ENCODE peak calls at places on chromosomes 12 and 14, in five cellular contexts. Q is PC-9, N is transverse colon, K is sigmoid colon, O is heart right ventricle. A is an unnamed sample.

GRCh38 chr14:75050852-75051555 is at the start of gene MLH3:
- DNase-seq in O (peak; percentile 89), K (peak; percentile 92), Q (peak; percentile 93), N (peak; percentile 89), A (peak; percentile 71)

GRCh38 chr12:102095677-102096263 is 24.1 kb downstream of the NUP37 start:
- DNase-seq in K (no peak), Q (no peak), N (no peak), O (no peak), A (peak; percentile 17)

GRCh38 chr14:55131782-55132181 is 2.7 kb downstream of the LGALS3 start:
- DNase-seq in K (no peak), N (peak; percentile 54), Q (no peak), O (no peak), A (no peak)

GRCh38 chr14:64801800-64802199 is 77.9 kb downstream of the SPTB start:
- DNase-seq in K (no peak), O (no peak), Q (peak; percentile 34), N (no peak), A (no peak)

GRCh38 chr14:80419769-80420168 is 208.5 kb upstream of the DIO2 start:
- DNase-seq in Q (no peak), N (no peak), O (no peak), K (no peak), A (no peak)

GRCh38 chr12:26247873-26248272 is 52.5 kb downstream of the SSPN start:
- DNase-seq in Q (no peak), K (no peak), O (no peak), N (no peak), A (no peak)

GRCh38 chr12:65779091-65779642 is 45.1 kb upstream of the HMGA2 start:
- DNase-seq in Q (no peak), N (no peak), O (no peak), K (no peak), A (peak; percentile 43)

GRCh38 chr12:92290881-92291280 is 145.2 kb upstream of the BTG1 start:
- DNase-seq in Q (no peak), K (no peak), O (no peak), N (no peak), A (peak; percentile 77)

GRCh38 chr12:31491819-31492598 is 98.9 kb downstream of the DENND5B start:
- DNase-seq in K (no peak), Q (peak; percentile 68), O (no peak), N (no peak), A (peak; percentile 94)

GRCh38 chr14:68140111-68140741 is 320.6 kb downstream of the RAD51B start:
- DNase-seq in K (peak; percentile 89), O (no peak), N (peak; percentile 59), Q (peak; percentile 75), A (peak; percentile 100)

GRCh38 chr12:11877869-11878780 is 192.6 kb upstream of the BCL2L14 start:
- DNase-seq in K (peak; percentile 81), Q (peak; percentile 85), O (no peak), N (peak; percentile 68), A (peak; percentile 66)

GRCh38 chr14:21527320-21527679 is 1.2 kb upstream of the SALL2 start:
- DNase-seq in Q (no peak), N (no peak), K (no peak), O (no peak), A (no peak)

GRCh38 chr12:105986779-105987686 is 151.7 kb downstream of the NUAK1 start:
- DNase-seq in Q (no peak), N (no peak), K (no peak), O (no peak), A (peak; percentile 99)

GRCh38 chr14:76784881-76785280 is 23.6 kb downstream of the VASH1 start:
- DNase-seq in N (peak; percentile 64), Q (peak; percentile 80), O (peak; percentile 82), K (peak; percentile 83), A (peak; percentile 71)

GRCh38 chr14:49505026-49505766 is 81.0 kb downstream of the RPS29 start:
- DNase-seq in Q (peak; percentile 77), N (no peak), K (no peak), O (no peak), A (no peak)

GRCh38 chr12:52867636-52868035 is 18.8 kb upstream of the KRT78 start:
- DNase-seq in N (peak; percentile 74), Q (no peak), K (no peak), O (peak; percentile 66), A (no peak)

GRCh38 chr14:59754256-59754655 is 116.3 kb downstream of the RTN1 start:
- DNase-seq in N (no peak), Q (no peak), O (no peak), K (no peak), A (no peak)

DNA sequence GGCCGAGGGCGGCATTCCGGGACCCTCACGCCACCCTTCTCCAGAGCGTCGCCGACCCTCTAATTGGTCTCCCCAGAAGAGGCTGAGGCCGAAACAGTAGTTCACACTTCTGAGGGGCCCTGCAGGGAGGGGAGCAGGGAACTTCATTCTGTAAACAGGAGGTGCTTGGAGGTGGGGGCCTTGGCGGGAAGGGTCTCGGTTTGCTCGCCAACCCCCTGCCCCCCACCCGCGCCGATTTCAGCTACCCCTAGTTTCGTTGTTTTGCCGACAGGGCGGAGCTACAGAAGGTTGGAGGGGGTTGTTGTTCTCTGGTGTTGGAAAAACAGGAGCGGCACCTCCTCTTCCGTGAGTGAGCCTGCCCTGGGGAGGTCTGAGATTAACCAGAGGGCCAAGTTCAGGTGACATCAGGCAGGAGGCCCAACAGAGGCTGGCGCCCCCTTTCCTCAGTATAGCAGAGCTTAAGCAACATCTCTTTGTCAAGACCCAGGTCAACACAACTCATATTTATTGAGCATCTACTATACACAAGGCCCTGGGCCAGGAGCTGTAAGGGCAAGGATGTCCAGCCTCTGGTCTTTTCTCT is 682 bp downstream of the ERBB3 start:
- DNase-seq in O (no peak), K (no peak), Q (peak; percentile 59), N (peak; percentile 81), A (no peak)
- TF ChIP-seq CTCF in O (no peak), K (no peak), Q (no peak), N (no peak), A (no peak)

DNA sequence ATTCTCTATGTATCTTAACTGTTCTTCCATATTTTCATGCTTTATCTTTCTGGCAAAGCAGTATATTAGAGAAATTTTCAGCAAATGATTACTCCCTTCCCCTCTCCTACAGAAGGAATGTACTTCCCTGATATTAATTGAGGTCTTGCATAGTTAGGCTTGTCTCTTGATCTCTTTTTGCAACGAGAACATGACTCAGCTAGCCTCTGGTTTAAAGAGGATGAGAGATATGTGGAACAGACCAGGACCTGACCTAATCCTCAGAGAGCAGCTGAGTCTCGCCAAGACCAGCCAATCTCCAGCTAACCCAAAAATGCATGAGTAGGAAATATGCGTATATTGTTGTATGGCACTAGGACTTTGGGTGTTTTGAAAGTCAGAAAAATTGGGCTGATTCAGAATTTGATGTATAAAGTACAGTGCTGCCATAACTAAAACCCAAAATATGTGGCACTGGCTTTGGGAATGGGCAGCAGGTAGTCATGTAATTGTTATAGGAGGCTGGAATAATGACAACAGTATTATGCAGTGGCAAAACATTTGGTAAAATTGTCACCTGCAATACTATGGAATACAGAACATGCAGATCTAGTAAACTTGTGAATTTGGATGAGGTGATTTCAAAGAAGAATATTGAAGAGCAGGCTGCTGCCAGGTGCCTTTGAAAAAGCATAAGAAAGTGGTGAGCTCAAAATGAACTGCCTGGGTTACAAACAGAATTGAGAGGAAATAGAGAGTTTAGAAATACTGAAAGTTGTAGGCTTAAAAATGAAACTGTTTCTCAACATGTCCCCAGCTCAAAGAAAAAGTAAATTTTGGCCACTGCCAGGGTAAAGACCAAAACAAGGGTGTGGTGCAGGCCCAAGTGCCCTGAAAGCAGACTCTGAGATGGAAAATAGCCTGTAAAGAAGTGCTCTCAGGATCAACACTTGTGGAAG is 9.3 kb upstream of the USP15 start:
- DNase-seq in O (no peak), N (no peak), K (no peak), Q (no peak), A (peak; percentile 43)
- H3K27ac ChIP-seq in O (no peak overlapping the region), N (peak overlapping the region; percentile 3), K (no peak overlapping the region), Q (no peak overlapping the region), A (no peak overlapping the region)

DNA sequence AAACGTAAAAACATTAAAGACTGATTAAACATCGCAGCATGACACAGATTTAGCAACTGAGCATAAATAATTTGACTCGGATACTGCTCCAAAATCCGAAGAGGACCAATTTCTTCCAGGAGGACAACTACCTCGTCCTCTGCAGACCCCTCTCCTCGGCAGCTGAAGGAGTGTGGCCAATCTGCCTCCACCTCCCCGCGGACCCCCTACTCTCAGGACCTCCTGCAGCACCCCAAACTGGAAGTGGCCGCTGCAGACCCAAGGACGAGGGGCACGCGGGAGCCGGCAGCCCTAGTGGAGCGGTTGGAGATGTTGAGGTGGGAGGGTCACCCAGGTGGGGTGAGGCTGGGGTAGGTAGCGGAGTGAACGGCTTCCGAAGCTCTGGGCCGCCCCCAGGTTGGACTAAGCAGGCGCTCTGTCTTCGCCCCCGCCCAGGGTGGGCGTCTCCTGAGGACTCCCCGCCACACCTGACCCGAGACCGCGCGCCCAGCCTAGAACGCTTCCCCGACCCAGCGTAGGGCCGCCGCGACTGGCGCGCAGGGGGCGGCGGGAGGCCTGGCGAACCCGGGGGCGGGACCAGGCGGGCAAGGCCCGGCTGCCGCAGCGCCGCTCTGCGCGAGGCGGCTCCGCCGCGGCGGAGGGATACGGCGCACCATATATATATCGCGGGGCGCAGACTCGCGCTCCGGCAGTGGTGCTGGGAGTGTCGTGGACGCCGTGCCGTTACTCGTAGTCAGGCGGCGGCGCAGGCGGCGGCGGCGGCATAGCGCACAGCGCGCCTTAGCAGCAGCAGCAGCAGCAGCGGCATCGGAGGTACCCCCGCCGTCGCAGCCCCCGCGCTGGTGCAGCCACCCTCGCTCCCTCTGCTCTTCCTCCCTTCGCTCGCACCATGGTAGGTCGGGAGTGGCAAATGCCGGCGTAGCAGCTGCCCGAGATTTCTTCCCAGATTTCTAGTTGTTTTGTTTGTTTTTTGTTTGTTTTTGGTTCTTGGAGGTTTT is at the start of gene CALM1:
- DNase-seq in K (peak; percentile 97), O (peak; percentile 94), Q (peak; percentile 74), N (peak; percentile 97), A (peak; percentile 96)
- TF ChIP-seq CTCF in K (no peak), O (no peak), Q (no peak), N (no peak), A (no peak)

GRCh38 chr12:1306096-1306495 is 288.3 kb downstream of the FBXL14 start:
- DNase-seq in O (no peak), K (no peak), Q (no peak), N (no peak), A (no peak)
- H3K27ac ChIP-seq in O (peak overlapping the region; percentile 49), K (no peak overlapping the region), Q (no peak overlapping the region), N (peak overlapping the region; percentile 4), A (no peak overlapping the region)

GRCh38 chr14:30681752-30682355 is 59.7 kb downstream of the SCFD1 start:
- DNase-seq in N (no peak), K (no peak), Q (no peak), O (no peak), A (peak; percentile 40)
- TF ChIP-seq CTCF in N (peak; percentile 19), K (no peak), Q (peak; percentile 55), O (no peak), A (peak; percentile 20)

DNA sequence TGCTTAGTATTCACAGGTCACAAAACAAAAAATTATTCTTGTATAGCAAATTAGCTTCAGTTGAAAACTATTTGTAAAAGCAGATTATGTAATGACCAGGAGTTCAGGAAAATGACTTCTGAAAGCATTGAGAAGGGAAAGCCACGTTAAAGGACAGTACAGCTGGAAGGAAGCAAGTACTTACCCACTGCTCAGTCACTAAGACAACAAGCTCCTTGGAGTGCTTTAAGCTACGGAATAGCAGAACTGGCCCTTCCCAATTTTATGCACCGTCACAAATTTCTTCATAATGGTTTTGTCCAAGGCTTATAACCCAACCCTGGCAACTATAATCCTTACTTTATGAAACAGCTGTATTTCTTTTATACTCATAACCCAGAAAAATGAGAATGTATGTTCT is 13.0 kb upstream of the SNAPC1 start:
- DNase-seq in K (no peak), O (no peak), N (no peak), Q (no peak), A (no peak)
- H3K27ac ChIP-seq in K (no peak overlapping the region), O (peak overlapping the region; percentile 88), N (peak overlapping the region; percentile 91), Q (peak overlapping the region; percentile 89), A (no peak overlapping the region)